ENCODE peak calls at places on chromosomes 7 and 10, in four cellular contexts. X, Z, F and E are unnamed samples.

GRCh38 chr7:1227814-1228534 is 4.7 kb upstream of the UNCX start:
- DNase-seq in X (no peak), Z (no peak), F (no peak), E (no peak)

GRCh38 chr7:4713183-4713784 is 31.2 kb downstream of the FOXK1 start:
- DNase-seq in X (no peak), Z (no peak), F (no peak), E (no peak)

GRCh38 chr10:124087672-124088634 is 5.4 kb downstream of the CHST15 start:
- DNase-seq in X (no peak), Z (no peak), F (no peak), E (no peak)

GRCh38 chr10:13844651-13845050 is 257.9 kb downstream of the PRPF18 start:
- DNase-seq in X (no peak), Z (no peak), F (peak; percentile 90), E (no peak)

GRCh38 chr7:129041142-129041928 is 13.6 kb downstream of the TNPO3 start:
- DNase-seq in X (no peak), Z (no peak), F (peak; percentile 2), E (no peak)

GRCh38 chr10:72218329-72218728 is 2.3 kb upstream of the ASCC1 start:
- DNase-seq in X (no peak), Z (no peak), F (no peak), E (no peak)

GRCh38 chr7:985915-986741 is 3.1 kb downstream of the CYP2W1 start:
- DNase-seq in X (no peak), Z (no peak), F (peak; percentile 36), E (no peak)

GRCh38 chr7:79790863-79791262 is 337.4 kb upstream of the MAGI2 start:
- DNase-seq in X (no peak), Z (no peak), F (no peak), E (no peak)

GRCh38 chr7:50793115-50793946 is 10.6 kb upstream of the GRB10 start:
- DNase-seq in X (no peak), Z (peak; percentile 76), F (peak; percentile 45), E (no peak)

GRCh38 chr10:86666538-86666937 is 1.8 kb upstream of the LDB3 start:
- DNase-seq in X (no peak), Z (peak; percentile 20), F (no peak), E (no peak)

GRCh38 chr7:109635374-109635773 is 1065.7 kb downstream of the DNAJB9 start:
- DNase-seq in X (no peak), Z (no peak), F (no peak), E (no peak)

GRCh38 chr10:77069020-77069419 is 568.6 kb downstream of the KCNMA1 start:
- DNase-seq in X (no peak), Z (no peak), F (no peak), E (no peak)

GRCh38 chr10:60417898-60418297 is 28.2 kb upstream of the ANK3 start:
- DNase-seq in X (no peak), Z (no peak), F (no peak), E (no peak)

GRCh38 chr10:86164216-86164774 is 202.3 kb downstream of the GRID1 start:
- DNase-seq in X (no peak), Z (no peak), F (no peak), E (no peak)

GRCh38 chr10:11381511-11381910 is 229.9 kb downstream of the USP6NL start:
- DNase-seq in X (no peak), Z (no peak), F (no peak), E (no peak)

GRCh38 chr7:66841898-66842297 is 79.1 kb upstream of the TMEM248 start:
- DNase-seq in X (no peak), Z (no peak), F (no peak), E (no peak)

GRCh38 chr10:34113504-34114225 is 701.4 kb downstream of the PARD3 start:
- DNase-seq in X (no peak), Z (no peak), F (no peak), E (no peak)

GRCh38 chr10:34109481-34109880 is 705.6 kb downstream of the PARD3 start:
- DNase-seq in X (no peak), Z (no peak), F (no peak), E (no peak)

GRCh38 chr10:34109952-34110702 is 705.0 kb downstream of the PARD3 start:
- DNase-seq in X (no peak), Z (no peak), F (peak; percentile 90), E (no peak)

GRCh38 chr10:34112431-34112830 is 702.7 kb downstream of the PARD3 start:
- DNase-seq in X (no peak), Z (no peak), F (no peak), E (no peak)

GRCh38 chr10:34111179-34111578 is 703.9 kb downstream of the PARD3 start:
- DNase-seq in X (no peak), Z (no peak), F (no peak), E (no peak)
- TF ChIP-seq CTCF in X (no peak), Z (no peak), F (no peak), E (no peak)

GRCh38 chr7:149072438-149072775 is 18.1 kb downstream of the ZNF786 start:
- DNase-seq in X (no peak), Z (no peak), F (no peak), E (no peak)

GRCh38 chr7:149070372-149071140 is 20.0 kb downstream of the ZNF786 start:
- DNase-seq in X (no peak), Z (no peak), F (no peak), E (no peak)

GRCh38 chr7:149071182-149071635 is 19.3 kb downstream of the ZNF786 start:
- DNase-seq in X (no peak), Z (no peak), F (no peak), E (no peak)

GRCh38 chr7:149074116-149074885 is 16.2 kb downstream of the ZNF786 start:
- DNase-seq in X (no peak), Z (no peak), F (no peak), E (no peak)

DNA sequence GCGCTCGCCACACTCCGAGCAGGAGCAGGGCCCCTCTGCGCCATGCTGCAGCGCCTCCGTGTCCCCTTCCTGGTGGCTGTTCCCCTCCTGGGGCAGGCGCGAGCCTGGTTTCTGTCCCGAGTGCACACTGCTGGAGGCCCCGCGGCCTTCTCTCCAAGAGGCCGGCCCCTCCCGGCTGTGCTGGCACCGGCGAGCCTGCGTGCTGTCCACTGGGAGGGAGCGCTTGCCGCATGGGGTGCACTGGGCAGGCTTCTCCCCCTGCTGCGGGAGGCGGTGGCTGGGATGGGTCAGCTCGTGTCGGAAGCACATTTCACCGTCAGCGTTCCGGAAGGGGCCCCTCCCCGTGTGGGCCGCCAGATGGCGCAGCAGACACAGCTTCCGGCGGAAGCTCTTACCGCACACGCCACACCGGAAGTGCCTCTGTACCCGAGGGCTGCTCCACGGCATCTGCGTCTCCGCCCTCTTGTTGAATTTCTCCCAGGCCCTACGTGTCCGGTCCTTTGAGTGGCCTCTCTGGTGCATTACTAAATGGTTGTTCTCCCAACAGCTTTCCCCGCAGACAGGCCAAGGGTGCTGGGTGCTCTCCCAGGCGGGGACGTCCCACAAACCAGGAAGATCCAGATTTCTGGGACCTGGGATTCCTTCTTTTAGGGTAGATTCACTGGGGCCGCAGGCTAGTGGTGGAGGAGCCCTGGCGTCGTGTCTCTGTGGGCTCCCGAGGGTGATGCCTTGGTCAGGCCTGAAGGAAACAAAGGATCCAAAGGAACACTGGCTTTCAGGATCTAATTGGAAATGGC is 18.7 kb downstream of the ZNF786 start:
- DNase-seq in X (no peak), Z (peak; percentile 27), F (no peak), E (no peak)
- TF ChIP-seq CTCF in X (peak; percentile 80), Z (no peak), F (peak; percentile 34), E (no peak)

DNA sequence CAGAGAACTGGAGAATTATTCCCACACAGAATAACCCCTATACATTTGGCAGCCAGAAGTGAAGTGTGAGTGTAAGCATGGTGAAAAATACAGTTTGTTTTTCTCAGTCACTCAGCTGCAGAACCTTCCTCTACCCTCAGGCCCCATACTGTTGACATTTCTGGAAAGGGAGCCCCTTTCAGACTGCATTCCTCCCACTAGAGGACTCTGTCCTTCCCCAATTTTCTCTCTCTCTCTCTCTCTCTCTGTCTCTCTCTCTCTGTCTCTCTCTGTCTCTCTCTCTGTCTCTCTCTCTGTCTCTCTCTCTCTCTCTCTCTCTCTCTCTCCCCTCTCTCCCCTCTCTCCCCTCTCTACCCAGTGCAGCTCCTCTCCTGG is 86.8 kb upstream of the STEAP1B start:
- DNase-seq in X (no peak), Z (no peak), F (peak; percentile 37), E (no peak)
- TF ChIP-seq CTCF in X (peak; percentile 46), Z (peak; percentile 22), F (peak; percentile 71), E (peak; percentile 49)

DNA sequence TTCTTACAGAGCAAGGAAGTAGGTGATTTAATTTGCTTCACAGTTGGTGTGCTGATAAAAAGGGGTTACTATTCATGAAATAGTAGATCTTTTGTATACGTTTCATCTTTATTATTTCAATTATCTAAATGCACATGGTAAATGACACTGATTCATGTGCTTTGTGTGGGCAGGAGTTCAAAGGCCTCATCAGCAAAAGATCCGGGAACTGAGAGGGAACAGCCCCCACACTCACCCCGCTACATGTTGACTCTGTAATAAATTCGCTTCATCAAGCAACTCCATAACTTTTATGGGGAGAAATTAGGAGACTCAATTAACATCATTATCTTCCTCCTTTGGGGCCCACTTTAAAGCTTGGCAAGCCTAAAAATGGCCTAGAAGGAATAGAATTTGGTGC is 250.7 kb upstream of the BMPER start:
- DNase-seq in X (no peak), Z (no peak), F (no peak), E (no peak)
- TF ChIP-seq CTCF in X (no peak), Z (no peak), F (no peak), E (no peak)

GRCh38 chr7:157529768-157530560 is 193.2 kb downstream of the DNAJB6 start:
- DNase-seq in X (no peak), Z (no peak), F (no peak), E (no peak)
- TF ChIP-seq CTCF in X (no peak), Z (no peak), F (no peak), E (no peak)

GRCh38 chr10:128921389-128922022 is 545.5 kb upstream of the MGMT start:
- DNase-seq in X (no peak), Z (no peak), F (no peak), E (no peak)

GRCh38 chr10:128926693-128927092 is 540.3 kb upstream of the MGMT start:
- DNase-seq in X (no peak), Z (peak; percentile 34), F (no peak), E (no peak)

GRCh38 chr10:128924918-128925317 is 542.1 kb upstream of the MGMT start:
- DNase-seq in X (no peak), Z (no peak), F (no peak), E (no peak)

GRCh38 chr10:128922619-128923018 is 544.4 kb upstream of the MGMT start:
- DNase-seq in X (no peak), Z (no peak), F (no peak), E (no peak)

GRCh38 chr10:128922172-128922571 is 544.9 kb upstream of the MGMT start:
- DNase-seq in X (no peak), Z (peak; percentile 70), F (no peak), E (no peak)
- TF ChIP-seq CTCF in X (no peak), Z (no peak), F (no peak), E (no peak)

DNA sequence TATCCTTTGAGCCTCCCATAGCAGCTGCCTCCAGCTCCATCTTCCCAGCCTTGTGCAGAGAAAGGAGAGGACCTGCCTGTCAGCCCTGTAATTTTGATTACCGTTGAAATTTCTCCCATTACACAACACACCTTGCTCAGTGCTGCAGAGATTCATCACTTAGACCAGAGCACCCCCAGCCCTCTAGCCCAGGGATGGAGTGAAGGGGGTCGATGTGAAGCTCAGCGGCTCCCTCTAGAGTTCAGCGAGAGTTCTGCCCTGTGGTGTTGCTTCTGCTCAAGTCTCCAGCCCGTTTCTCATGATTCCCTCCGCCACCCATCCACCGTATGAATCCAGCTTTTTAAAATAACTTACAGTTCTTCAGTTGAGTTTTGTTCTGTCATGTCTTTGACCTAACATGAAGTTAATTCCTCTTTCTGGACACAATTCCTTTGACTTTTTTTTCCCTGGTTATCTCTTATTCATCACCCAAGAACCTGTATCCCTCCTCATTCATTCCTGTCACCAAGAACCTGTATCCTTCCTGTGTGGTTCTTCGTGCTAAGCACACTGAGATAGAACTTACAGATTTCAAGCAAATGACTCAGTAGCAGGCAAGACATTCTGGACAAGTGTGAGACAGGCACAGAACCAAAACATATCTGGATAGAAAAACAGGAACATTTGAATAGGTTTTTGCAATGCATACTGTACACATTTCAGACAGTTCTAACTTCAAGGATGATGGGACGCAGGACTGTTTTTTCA is 34.9 kb upstream of the ZNF32 start:
- DNase-seq in X (no peak), Z (no peak), F (peak; percentile 29), E (no peak)
- TF ChIP-seq CTCF in X (peak; percentile 85), Z (peak; percentile 31), F (peak; percentile 77), E (peak; percentile 42)